ENCODE peak calls at places on chromosomes 12 and 14, in eight cellular contexts. One of them, this sample, is unnamed.

GRCh38 chr12:80195143-80195726 is 95.9 kb downstream of the OTOGL start:
- DNase-seq in PC-9: peak; percentile 17
- DNase-seq in dorsolateral prefrontal cortex: no peak
- DNase-seq in astrocyte: peak; percentile 54
- DNase-seq in tibial artery: no peak
- DNase-seq in transverse colon: no peak
- DNase-seq in A549: peak; percentile 39
- DNase-seq in left lung: no peak
- DNase-seq in this sample: no peak

GRCh38 chr12:75390156-75390898 is 562 bp upstream of the GLIPR1L2 start:
- DNase-seq in astrocyte: no peak
- DNase-seq in dorsolateral prefrontal cortex: no peak
- DNase-seq in A549: no peak
- DNase-seq in tibial artery: no peak
- DNase-seq in left lung: no peak
- DNase-seq in transverse colon: no peak
- DNase-seq in PC-9: no peak
- DNase-seq in this sample: no peak

GRCh38 chr12:119180380-119181040 is 1.8 kb downstream of the HSPB8 start:
- DNase-seq in astrocyte: peak; percentile 71
- DNase-seq in left lung: peak; percentile 46
- DNase-seq in dorsolateral prefrontal cortex: no peak
- DNase-seq in A549: no peak
- DNase-seq in tibial artery: peak; percentile 77
- DNase-seq in transverse colon: peak; percentile 23
- DNase-seq in PC-9: peak; percentile 10
- DNase-seq in this sample: no peak

GRCh38 chr14:95006479-95006878 is 150.8 kb downstream of the DICER1 start:
- DNase-seq in dorsolateral prefrontal cortex: no peak
- DNase-seq in transverse colon: no peak
- DNase-seq in PC-9: no peak
- DNase-seq in left lung: no peak
- DNase-seq in tibial artery: no peak
- DNase-seq in astrocyte: no peak
- DNase-seq in A549: no peak
- DNase-seq in this sample: no peak

GRCh38 chr12:82880442-82880901 is 193.8 kb downstream of the TMTC2 start:
- DNase-seq in left lung: no peak
- DNase-seq in transverse colon: no peak
- DNase-seq in astrocyte: peak; percentile 17
- DNase-seq in tibial artery: no peak
- DNase-seq in dorsolateral prefrontal cortex: no peak
- DNase-seq in PC-9: no peak
- DNase-seq in A549: no peak
- DNase-seq in this sample: no peak

GRCh38 chr12:13173012-13173441 is 23.5 kb upstream of the EMP1 start:
- DNase-seq in PC-9: no peak
- DNase-seq in tibial artery: no peak
- DNase-seq in dorsolateral prefrontal cortex: no peak
- DNase-seq in transverse colon: no peak
- DNase-seq in A549: no peak
- DNase-seq in astrocyte: peak; percentile 70
- DNase-seq in left lung: no peak
- DNase-seq in this sample: no peak

GRCh38 chr12:130242506-130242905 is 80.2 kb downstream of the FZD10 start:
- DNase-seq in PC-9: no peak
- DNase-seq in left lung: no peak
- DNase-seq in dorsolateral prefrontal cortex: no peak
- DNase-seq in transverse colon: no peak
- DNase-seq in tibial artery: no peak
- DNase-seq in A549: no peak
- DNase-seq in astrocyte: no peak
- DNase-seq in this sample: no peak

GRCh38 chr14:102819790-102820330 is 42.6 kb downstream of the TRAF3 start:
- DNase-seq in dorsolateral prefrontal cortex: no peak
- DNase-seq in left lung: no peak
- DNase-seq in transverse colon: no peak
- DNase-seq in astrocyte: no peak
- DNase-seq in A549: no peak
- DNase-seq in tibial artery: no peak
- DNase-seq in PC-9: no peak
- DNase-seq in this sample: no peak

GRCh38 chr12:108313609-108314331 is 25.3 kb downstream of the CMKLR1 start:
- DNase-seq in left lung: peak; percentile 76
- DNase-seq in transverse colon: peak; percentile 29
- DNase-seq in tibial artery: no peak
- DNase-seq in A549: no peak
- DNase-seq in dorsolateral prefrontal cortex: no peak
- DNase-seq in PC-9: no peak
- DNase-seq in astrocyte: no peak
- DNase-seq in this sample: no peak

GRCh38 chr12:101694297-101694848 is 3.1 kb upstream of the CHPT1 start:
- DNase-seq in left lung: no peak
- DNase-seq in A549: no peak
- DNase-seq in tibial artery: no peak
- DNase-seq in dorsolateral prefrontal cortex: no peak
- DNase-seq in astrocyte: no peak
- DNase-seq in PC-9: no peak
- DNase-seq in transverse colon: no peak
- DNase-seq in this sample: no peak

GRCh38 chr14:64117671-64118402 is 176.3 kb downstream of the ESR2 start:
- DNase-seq in A549: no peak
- DNase-seq in astrocyte: peak; percentile 87
- DNase-seq in transverse colon: no peak
- DNase-seq in left lung: no peak
- DNase-seq in tibial artery: peak; percentile 50
- DNase-seq in PC-9: peak; percentile 60
- DNase-seq in dorsolateral prefrontal cortex: no peak
- DNase-seq in this sample: no peak

GRCh38 chr12:38053113-38053512 is 263.5 kb upstream of the ALG10B start:
- DNase-seq in astrocyte: no peak
- DNase-seq in left lung: no peak
- DNase-seq in tibial artery: no peak
- DNase-seq in dorsolateral prefrontal cortex: no peak
- DNase-seq in transverse colon: no peak
- DNase-seq in A549: no peak
- DNase-seq in PC-9: no peak
- DNase-seq in this sample: no peak

GRCh38 chr12:22083167-22083566 is 37.1 kb downstream of the CMAS start:
- DNase-seq in PC-9: peak; percentile 17
- DNase-seq in A549: no peak
- DNase-seq in tibial artery: no peak
- DNase-seq in transverse colon: no peak
- DNase-seq in dorsolateral prefrontal cortex: no peak
- DNase-seq in astrocyte: peak; percentile 19
- DNase-seq in left lung: no peak
- DNase-seq in this sample: no peak

GRCh38 chr12:3040026-3040656 is 37.0 kb upstream of the TSPAN9 start:
- DNase-seq in dorsolateral prefrontal cortex: no peak
- DNase-seq in transverse colon: no peak
- DNase-seq in PC-9: no peak
- DNase-seq in left lung: no peak
- DNase-seq in astrocyte: no peak
- DNase-seq in A549: no peak
- DNase-seq in tibial artery: no peak
- DNase-seq in this sample: no peak

GRCh38 chr14:57383125-57383524 is 7.3 kb upstream of the NAA30 start:
- DNase-seq in A549: no peak
- DNase-seq in astrocyte: no peak
- DNase-seq in PC-9: no peak
- DNase-seq in tibial artery: no peak
- DNase-seq in left lung: no peak
- DNase-seq in dorsolateral prefrontal cortex: no peak
- DNase-seq in transverse colon: no peak
- DNase-seq in this sample: no peak

GRCh38 chr14:76884853-76885276 is 58.7 kb downstream of the LRRC74A start:
- DNase-seq in dorsolateral prefrontal cortex: no peak
- DNase-seq in tibial artery: peak; percentile 47
- DNase-seq in left lung: no peak
- DNase-seq in transverse colon: no peak
- DNase-seq in astrocyte: no peak
- DNase-seq in PC-9: no peak
- DNase-seq in A549: no peak
- DNase-seq in this sample: no peak
- H3K27ac ChIP-seq in dorsolateral prefrontal cortex: no peak overlapping the region
- H3K27ac ChIP-seq in tibial artery: no peak overlapping the region
- H3K27ac ChIP-seq in left lung: peak overlapping the region; percentile 79
- H3K27ac ChIP-seq in transverse colon: no peak overlapping the region
- H3K27ac ChIP-seq in astrocyte: no peak overlapping the region
- H3K27ac ChIP-seq in PC-9: no peak overlapping the region
- H3K27ac ChIP-seq in A549: no peak overlapping the region
- H3K27ac ChIP-seq in this sample: no peak overlapping the region

DNA sequence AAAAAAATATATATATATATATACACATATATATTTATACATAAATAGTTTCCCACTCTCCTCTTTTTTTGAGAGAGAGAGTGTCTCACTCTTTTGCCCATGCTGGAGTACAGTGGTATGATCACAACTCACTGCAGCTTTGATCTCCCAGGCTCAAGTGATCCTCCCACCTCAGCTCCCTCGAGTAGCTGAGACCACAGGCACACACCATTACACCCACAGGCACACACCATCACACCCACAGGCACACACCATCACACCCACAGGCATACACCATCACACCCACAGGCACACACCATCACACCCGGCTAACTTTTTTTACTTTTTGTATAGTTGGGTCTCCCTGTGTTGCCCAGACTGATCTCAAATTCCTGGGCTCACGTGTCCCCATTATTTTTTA is 14.1 kb upstream of the GAPDH start:
- DNase-seq in A549: no peak
- DNase-seq in astrocyte: no peak
- DNase-seq in dorsolateral prefrontal cortex: no peak
- DNase-seq in transverse colon: no peak
- DNase-seq in PC-9: no peak
- DNase-seq in tibial artery: no peak
- DNase-seq in left lung: no peak
- DNase-seq in this sample: no peak
- H3K27ac ChIP-seq in A549: no peak overlapping the region
- H3K27ac ChIP-seq in astrocyte: no peak overlapping the region
- H3K27ac ChIP-seq in dorsolateral prefrontal cortex: no peak overlapping the region
- H3K27ac ChIP-seq in transverse colon: no peak overlapping the region
- H3K27ac ChIP-seq in PC-9: no peak overlapping the region
- H3K27ac ChIP-seq in tibial artery: no peak overlapping the region
- H3K27ac ChIP-seq in left lung: no peak overlapping the region
- H3K27ac ChIP-seq in this sample: no peak overlapping the region

GRCh38 chr12:102880783-102881182 is 36.3 kb downstream of the PAH start:
- DNase-seq in dorsolateral prefrontal cortex: no peak
- DNase-seq in left lung: no peak
- DNase-seq in astrocyte: no peak
- DNase-seq in A549: no peak
- DNase-seq in PC-9: no peak
- DNase-seq in tibial artery: no peak
- DNase-seq in transverse colon: no peak
- DNase-seq in this sample: no peak

GRCh38 chr12:102874819-102875218 is 42.2 kb downstream of the PAH start:
- DNase-seq in dorsolateral prefrontal cortex: no peak
- DNase-seq in left lung: no peak
- DNase-seq in A549: no peak
- DNase-seq in tibial artery: peak; percentile 48
- DNase-seq in astrocyte: no peak
- DNase-seq in PC-9: no peak
- DNase-seq in transverse colon: no peak
- DNase-seq in this sample: no peak

GRCh38 chr12:102876883-102877282 is 40.2 kb downstream of the PAH start:
- DNase-seq in tibial artery: no peak
- DNase-seq in left lung: no peak
- DNase-seq in PC-9: no peak
- DNase-seq in astrocyte: no peak
- DNase-seq in A549: no peak
- DNase-seq in dorsolateral prefrontal cortex: no peak
- DNase-seq in transverse colon: no peak
- DNase-seq in this sample: no peak

GRCh38 chr12:102883204-102883799 is 33.7 kb downstream of the PAH start:
- DNase-seq in tibial artery: peak; percentile 38
- DNase-seq in astrocyte: no peak
- DNase-seq in dorsolateral prefrontal cortex: peak; percentile 52
- DNase-seq in transverse colon: peak; percentile 35
- DNase-seq in left lung: peak; percentile 41
- DNase-seq in A549: peak; percentile 56
- DNase-seq in PC-9: peak; percentile 48
- DNase-seq in this sample: peak; percentile 34

DNA sequence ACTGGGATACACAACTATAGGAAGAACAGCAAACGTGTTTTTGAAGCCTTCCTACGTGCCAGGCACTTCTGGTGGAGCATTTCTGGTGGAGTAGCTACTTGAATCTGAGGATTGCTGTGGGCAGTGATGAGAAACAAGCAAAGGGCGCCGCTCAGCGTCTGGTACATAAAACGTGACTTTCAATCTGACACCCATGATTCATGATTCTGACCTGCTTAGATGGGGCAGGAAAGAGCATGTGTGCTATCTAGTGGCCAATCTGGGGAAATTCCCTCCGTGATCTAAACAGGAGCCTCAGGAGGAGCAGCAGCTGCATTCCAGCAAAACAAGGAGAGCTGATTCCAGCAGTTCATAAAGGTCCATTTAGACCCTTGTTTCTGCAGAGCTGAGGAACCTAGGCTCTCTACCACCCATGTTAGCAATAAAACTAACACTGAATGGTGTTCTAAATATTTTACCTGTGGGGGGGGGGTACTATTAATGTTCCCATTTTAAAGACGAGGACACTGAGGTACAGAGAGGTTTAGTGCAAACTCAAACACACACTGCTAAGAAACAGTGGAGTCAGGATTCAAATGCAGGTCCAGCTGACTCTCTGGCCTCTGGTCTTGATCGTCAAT is 37.8 kb downstream of the PAH start:
- DNase-seq in dorsolateral prefrontal cortex: peak; percentile 32
- DNase-seq in PC-9: peak; percentile 29
- DNase-seq in tibial artery: peak; percentile 71
- DNase-seq in left lung: peak; percentile 40
- DNase-seq in A549: peak; percentile 75
- DNase-seq in transverse colon: no peak
- DNase-seq in astrocyte: peak; percentile 6
- DNase-seq in this sample: peak; percentile 6
- H3K27ac ChIP-seq in dorsolateral prefrontal cortex: no peak overlapping the region
- H3K27ac ChIP-seq in PC-9: no peak overlapping the region
- H3K27ac ChIP-seq in tibial artery: no peak overlapping the region
- H3K27ac ChIP-seq in left lung: no peak overlapping the region
- H3K27ac ChIP-seq in A549: no peak overlapping the region
- H3K27ac ChIP-seq in transverse colon: no peak overlapping the region
- H3K27ac ChIP-seq in astrocyte: no peak overlapping the region
- H3K27ac ChIP-seq in this sample: no peak overlapping the region

DNA sequence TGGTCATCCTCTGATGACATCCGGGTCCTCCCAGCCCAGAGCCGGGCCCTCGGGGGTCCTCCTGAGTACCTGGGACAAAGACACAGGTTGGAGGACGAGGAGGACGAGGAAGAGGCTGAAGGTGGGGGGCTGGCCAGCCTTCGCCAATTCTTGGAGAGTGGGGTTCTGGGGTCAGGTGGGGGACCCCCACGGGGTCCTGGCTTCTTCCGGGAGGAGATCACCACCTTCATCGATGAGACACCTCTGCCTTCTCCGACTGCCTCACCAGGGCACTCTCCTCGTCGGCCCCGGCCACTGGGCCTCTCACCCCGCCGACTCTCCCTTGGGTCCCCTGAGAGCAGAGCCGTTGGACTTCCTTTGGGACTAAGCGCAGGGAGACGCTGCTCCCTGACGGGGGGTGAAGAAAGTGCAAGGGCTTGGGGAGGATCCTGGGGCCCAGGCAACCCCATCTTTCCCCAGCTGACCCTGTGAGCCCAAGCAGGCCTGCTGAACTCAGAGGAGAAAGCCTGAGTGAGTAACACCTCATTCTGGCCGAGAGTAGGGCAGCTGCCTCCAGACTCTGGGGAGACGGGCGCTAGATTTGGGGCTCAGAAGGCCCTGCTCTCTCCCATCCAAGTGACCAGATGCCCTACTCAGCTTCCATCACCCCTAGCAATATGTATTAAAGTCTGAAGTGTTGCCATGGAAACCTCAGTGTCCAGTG is 1.3 kb upstream of the P3H3 start:
- DNase-seq in astrocyte: no peak
- DNase-seq in dorsolateral prefrontal cortex: no peak
- DNase-seq in A549: no peak
- DNase-seq in PC-9: no peak
- DNase-seq in left lung: no peak
- DNase-seq in transverse colon: no peak
- DNase-seq in tibial artery: no peak
- DNase-seq in this sample: no peak
- H3K27ac ChIP-seq in astrocyte: no peak overlapping the region
- H3K27ac ChIP-seq in dorsolateral prefrontal cortex: no peak overlapping the region
- H3K27ac ChIP-seq in A549: peak overlapping the region; percentile 87
- H3K27ac ChIP-seq in PC-9: no peak overlapping the region
- H3K27ac ChIP-seq in left lung: no peak overlapping the region
- H3K27ac ChIP-seq in transverse colon: peak overlapping the region; percentile 17
- H3K27ac ChIP-seq in tibial artery: peak overlapping the region; percentile 41
- H3K27ac ChIP-seq in this sample: no peak overlapping the region

This sample was measured in caudate nucleus.